ENCODE peak calls at places on chromosome 17, in seven cellular contexts. P, K, B, D, J, C and L are unnamed samples.

GRCh38 chr17:17994271-17994670 is 21.6 kb downstream of the DRC3 start:
- DNase-seq in B (peak), K (peak), D (peak), C (peak), P (no peak), J (no peak), L (peak)

GRCh38 chr17:18246109-18246725 is 12.3 kb downstream of the FLII start:
- DNase-seq in J (no peak), P (no peak), K (no peak), B (no peak), D (no peak), C (no peak), L (no peak)

GRCh38 chr17:43584666-43585102 is 38.5 kb upstream of the ETV4 start:
- DNase-seq in C (no peak), J (no peak), B (no peak), P (no peak), K (no peak), D (peak), L (no peak)

GRCh38 chr17:72646176-72646575 is 446.3 kb downstream of the SLC39A11 start:
- DNase-seq in P (no peak), J (no peak), C (no peak), K (no peak), B (no peak), D (no peak), L (no peak)

GRCh38 chr17:49005140-49005539 is 8.0 kb downstream of the IGF2BP1 start:
- DNase-seq in P (no peak), C (no peak), B (no peak), K (no peak), D (no peak), J (no peak), L (no peak)

GRCh38 chr17:32636593-32637218 is 149.9 kb downstream of the CDK5R1 start:
- DNase-seq in J (no peak), B (no peak), P (no peak), D (no peak), C (no peak), K (no peak), L (no peak)

GRCh38 chr17:65856865-65857264 is 295.4 kb upstream of the AXIN2 start:
- DNase-seq in P (no peak), K (no peak), J (no peak), B (no peak), C (no peak), D (peak), L (no peak)

GRCh38 chr17:50043290-50044148 is 12.4 kb upstream of the ITGA3 start:
- DNase-seq in P (no peak), J (no peak), B (no peak), K (peak), C (no peak), D (no peak), L (no peak)

GRCh38 chr17:58277107-58277506 is 3.6 kb downstream of the MPO start:
- DNase-seq in B (no peak), C (peak), D (peak), P (no peak), K (no peak), J (no peak), L (no peak)